ENCODE peak calls at places on chromosomes 16 and 17, in eight cellular contexts. One of them, this sample, is unnamed.

GRCh38 chr17:80082403-80083135 is 18.8 kb upstream of the GAA start:
- DNase-seq in EH: peak
- DNase-seq in NCI-H2081 treated with DMSO at 0.1 percent for 48 hours: peak
- DNase-seq in stimulated activated effector memory CD8-positive, alpha-beta T cell treated with anti-CD3 and anti-CD28 coated beads, Interleukin-12 subunit alpha, Interleukin-12 subunit beta, amount 100 ng/mL, for 72 hours: no peak
- DNase-seq in HS-5: no peak
- DNase-seq in neural crest cell: peak
- DNase-seq in fibroblast of gingiva: peak
- DNase-seq in stimulated activated CD8-positive, alpha-beta memory T cell treated with anti-CD3 and anti-CD28 coated beads, Interleukin-12 subunit alpha, Interleukin-12 subunit beta, amount 100 ng/mL, for 4 hours: peak
- DNase-seq in this sample: peak

GRCh38 chr16:477287-477686 is 50.2 kb upstream of the CAPN15 start:
- DNase-seq in EH: no peak
- DNase-seq in NCI-H2081 treated with DMSO at 0.1 percent for 48 hours: no peak
- DNase-seq in stimulated activated effector memory CD8-positive, alpha-beta T cell treated with anti-CD3 and anti-CD28 coated beads, Interleukin-12 subunit alpha, Interleukin-12 subunit beta, amount 100 ng/mL, for 72 hours: no peak
- DNase-seq in HS-5: no peak
- DNase-seq in neural crest cell: no peak
- DNase-seq in fibroblast of gingiva: no peak
- DNase-seq in stimulated activated CD8-positive, alpha-beta memory T cell treated with anti-CD3 and anti-CD28 coated beads, Interleukin-12 subunit alpha, Interleukin-12 subunit beta, amount 100 ng/mL, for 4 hours: no peak
- DNase-seq in this sample: no peak

GRCh38 chr17:60135951-60136666 is 13.7 kb upstream of the CA4 start:
- DNase-seq in EH: no peak
- DNase-seq in NCI-H2081 treated with DMSO at 0.1 percent for 48 hours: no peak
- DNase-seq in stimulated activated effector memory CD8-positive, alpha-beta T cell treated with anti-CD3 and anti-CD28 coated beads, Interleukin-12 subunit alpha, Interleukin-12 subunit beta, amount 100 ng/mL, for 72 hours: no peak
- DNase-seq in HS-5: no peak
- DNase-seq in neural crest cell: no peak
- DNase-seq in fibroblast of gingiva: no peak
- DNase-seq in stimulated activated CD8-positive, alpha-beta memory T cell treated with anti-CD3 and anti-CD28 coated beads, Interleukin-12 subunit alpha, Interleukin-12 subunit beta, amount 100 ng/mL, for 4 hours: no peak
- DNase-seq in this sample: no peak

GRCh38 chr17:12727076-12727750 is 61.5 kb downstream of the MYOCD start:
- DNase-seq in EH: peak
- DNase-seq in NCI-H2081 treated with DMSO at 0.1 percent for 48 hours: no peak
- DNase-seq in stimulated activated effector memory CD8-positive, alpha-beta T cell treated with anti-CD3 and anti-CD28 coated beads, Interleukin-12 subunit alpha, Interleukin-12 subunit beta, amount 100 ng/mL, for 72 hours: no peak
- DNase-seq in HS-5: no peak
- DNase-seq in neural crest cell: no peak
- DNase-seq in fibroblast of gingiva: peak
- DNase-seq in stimulated activated CD8-positive, alpha-beta memory T cell treated with anti-CD3 and anti-CD28 coated beads, Interleukin-12 subunit alpha, Interleukin-12 subunit beta, amount 100 ng/mL, for 4 hours: no peak
- DNase-seq in this sample: no peak

GRCh38 chr17:51029568-51030463 is 90.9 kb downstream of the SPAG9 start:
- DNase-seq in EH: peak
- DNase-seq in NCI-H2081 treated with DMSO at 0.1 percent for 48 hours: no peak
- DNase-seq in stimulated activated effector memory CD8-positive, alpha-beta T cell treated with anti-CD3 and anti-CD28 coated beads, Interleukin-12 subunit alpha, Interleukin-12 subunit beta, amount 100 ng/mL, for 72 hours: no peak
- DNase-seq in HS-5: no peak
- DNase-seq in neural crest cell: no peak
- DNase-seq in fibroblast of gingiva: peak
- DNase-seq in stimulated activated CD8-positive, alpha-beta memory T cell treated with anti-CD3 and anti-CD28 coated beads, Interleukin-12 subunit alpha, Interleukin-12 subunit beta, amount 100 ng/mL, for 4 hours: no peak
- DNase-seq in this sample: no peak

GRCh38 chr17:35152741-35153140 is 5.1 kb downstream of the UNC45B start:
- DNase-seq in EH: no peak
- DNase-seq in NCI-H2081 treated with DMSO at 0.1 percent for 48 hours: no peak
- DNase-seq in stimulated activated effector memory CD8-positive, alpha-beta T cell treated with anti-CD3 and anti-CD28 coated beads, Interleukin-12 subunit alpha, Interleukin-12 subunit beta, amount 100 ng/mL, for 72 hours: no peak
- DNase-seq in HS-5: no peak
- DNase-seq in neural crest cell: no peak
- DNase-seq in fibroblast of gingiva: no peak
- DNase-seq in stimulated activated CD8-positive, alpha-beta memory T cell treated with anti-CD3 and anti-CD28 coated beads, Interleukin-12 subunit alpha, Interleukin-12 subunit beta, amount 100 ng/mL, for 4 hours: no peak
- DNase-seq in this sample: no peak

GRCh38 chr16:30585022-30585399 is 486 bp downstream of the ZNF785 start:
- DNase-seq in EH: no peak
- DNase-seq in NCI-H2081 treated with DMSO at 0.1 percent for 48 hours: no peak
- DNase-seq in stimulated activated effector memory CD8-positive, alpha-beta T cell treated with anti-CD3 and anti-CD28 coated beads, Interleukin-12 subunit alpha, Interleukin-12 subunit beta, amount 100 ng/mL, for 72 hours: no peak
- DNase-seq in HS-5: no peak
- DNase-seq in neural crest cell: no peak
- DNase-seq in fibroblast of gingiva: no peak
- DNase-seq in stimulated activated CD8-positive, alpha-beta memory T cell treated with anti-CD3 and anti-CD28 coated beads, Interleukin-12 subunit alpha, Interleukin-12 subunit beta, amount 100 ng/mL, for 4 hours: no peak
- DNase-seq in this sample: no peak

GRCh38 chr17:80678621-80679020 is 134.0 kb downstream of the RPTOR start:
- DNase-seq in EH: peak
- DNase-seq in NCI-H2081 treated with DMSO at 0.1 percent for 48 hours: no peak
- DNase-seq in stimulated activated effector memory CD8-positive, alpha-beta T cell treated with anti-CD3 and anti-CD28 coated beads, Interleukin-12 subunit alpha, Interleukin-12 subunit beta, amount 100 ng/mL, for 72 hours: no peak
- DNase-seq in HS-5: peak
- DNase-seq in neural crest cell: peak
- DNase-seq in fibroblast of gingiva: peak
- DNase-seq in stimulated activated CD8-positive, alpha-beta memory T cell treated with anti-CD3 and anti-CD28 coated beads, Interleukin-12 subunit alpha, Interleukin-12 subunit beta, amount 100 ng/mL, for 4 hours: no peak
- DNase-seq in this sample: no peak

GRCh38 chr17:62744259-62744658 is 63.9 kb downstream of the MARCHF10 start:
- DNase-seq in EH: no peak
- DNase-seq in NCI-H2081 treated with DMSO at 0.1 percent for 48 hours: no peak
- DNase-seq in stimulated activated effector memory CD8-positive, alpha-beta T cell treated with anti-CD3 and anti-CD28 coated beads, Interleukin-12 subunit alpha, Interleukin-12 subunit beta, amount 100 ng/mL, for 72 hours: no peak
- DNase-seq in HS-5: no peak
- DNase-seq in neural crest cell: no peak
- DNase-seq in fibroblast of gingiva: no peak
- DNase-seq in stimulated activated CD8-positive, alpha-beta memory T cell treated with anti-CD3 and anti-CD28 coated beads, Interleukin-12 subunit alpha, Interleukin-12 subunit beta, amount 100 ng/mL, for 4 hours: no peak
- DNase-seq in this sample: no peak

GRCh38 chr17:78381601-78382168 is 3.2 kb downstream of the PGS1 start:
- DNase-seq in EH: peak
- DNase-seq in NCI-H2081 treated with DMSO at 0.1 percent for 48 hours: no peak
- DNase-seq in stimulated activated effector memory CD8-positive, alpha-beta T cell treated with anti-CD3 and anti-CD28 coated beads, Interleukin-12 subunit alpha, Interleukin-12 subunit beta, amount 100 ng/mL, for 72 hours: no peak
- DNase-seq in HS-5: no peak
- DNase-seq in neural crest cell: no peak
- DNase-seq in fibroblast of gingiva: no peak
- DNase-seq in stimulated activated CD8-positive, alpha-beta memory T cell treated with anti-CD3 and anti-CD28 coated beads, Interleukin-12 subunit alpha, Interleukin-12 subunit beta, amount 100 ng/mL, for 4 hours: no peak
- DNase-seq in this sample: no peak

GRCh38 chr17:63702223-63702577 is 2.3 kb upstream of the LIMD2 start:
- DNase-seq in EH: no peak
- DNase-seq in NCI-H2081 treated with DMSO at 0.1 percent for 48 hours: no peak
- DNase-seq in stimulated activated effector memory CD8-positive, alpha-beta T cell treated with anti-CD3 and anti-CD28 coated beads, Interleukin-12 subunit alpha, Interleukin-12 subunit beta, amount 100 ng/mL, for 72 hours: peak
- DNase-seq in HS-5: no peak
- DNase-seq in neural crest cell: no peak
- DNase-seq in fibroblast of gingiva: no peak
- DNase-seq in stimulated activated CD8-positive, alpha-beta memory T cell treated with anti-CD3 and anti-CD28 coated beads, Interleukin-12 subunit alpha, Interleukin-12 subunit beta, amount 100 ng/mL, for 4 hours: peak
- DNase-seq in this sample: peak

GRCh38 chr17:76134911-76135809 is 5.9 kb downstream of the FOXJ1 start:
- DNase-seq in EH: no peak
- DNase-seq in NCI-H2081 treated with DMSO at 0.1 percent for 48 hours: no peak
- DNase-seq in stimulated activated effector memory CD8-positive, alpha-beta T cell treated with anti-CD3 and anti-CD28 coated beads, Interleukin-12 subunit alpha, Interleukin-12 subunit beta, amount 100 ng/mL, for 72 hours: no peak
- DNase-seq in HS-5: no peak
- DNase-seq in neural crest cell: no peak
- DNase-seq in fibroblast of gingiva: no peak
- DNase-seq in stimulated activated CD8-positive, alpha-beta memory T cell treated with anti-CD3 and anti-CD28 coated beads, Interleukin-12 subunit alpha, Interleukin-12 subunit beta, amount 100 ng/mL, for 4 hours: no peak
- DNase-seq in this sample: no peak

GRCh38 chr17:74972107-74972972 is at the start of gene HID1:
- DNase-seq in EH: peak
- DNase-seq in NCI-H2081 treated with DMSO at 0.1 percent for 48 hours: no peak
- DNase-seq in stimulated activated effector memory CD8-positive, alpha-beta T cell treated with anti-CD3 and anti-CD28 coated beads, Interleukin-12 subunit alpha, Interleukin-12 subunit beta, amount 100 ng/mL, for 72 hours: peak
- DNase-seq in HS-5: no peak
- DNase-seq in neural crest cell: peak
- DNase-seq in fibroblast of gingiva: no peak
- DNase-seq in stimulated activated CD8-positive, alpha-beta memory T cell treated with anti-CD3 and anti-CD28 coated beads, Interleukin-12 subunit alpha, Interleukin-12 subunit beta, amount 100 ng/mL, for 4 hours: peak
- DNase-seq in this sample: peak

GRCh38 chr16:48617711-48618148 is 7.8 kb upstream of the N4BP1 start:
- DNase-seq in EH: peak
- DNase-seq in NCI-H2081 treated with DMSO at 0.1 percent for 48 hours: peak
- DNase-seq in stimulated activated effector memory CD8-positive, alpha-beta T cell treated with anti-CD3 and anti-CD28 coated beads, Interleukin-12 subunit alpha, Interleukin-12 subunit beta, amount 100 ng/mL, for 72 hours: no peak
- DNase-seq in HS-5: no peak
- DNase-seq in neural crest cell: no peak
- DNase-seq in fibroblast of gingiva: peak
- DNase-seq in stimulated activated CD8-positive, alpha-beta memory T cell treated with anti-CD3 and anti-CD28 coated beads, Interleukin-12 subunit alpha, Interleukin-12 subunit beta, amount 100 ng/mL, for 4 hours: no peak
- DNase-seq in this sample: no peak

GRCh38 chr16:24989417-24989978 is 25.7 kb downstream of the ARHGAP17 start:
- DNase-seq in EH: peak
- DNase-seq in NCI-H2081 treated with DMSO at 0.1 percent for 48 hours: no peak
- DNase-seq in stimulated activated effector memory CD8-positive, alpha-beta T cell treated with anti-CD3 and anti-CD28 coated beads, Interleukin-12 subunit alpha, Interleukin-12 subunit beta, amount 100 ng/mL, for 72 hours: no peak
- DNase-seq in HS-5: no peak
- DNase-seq in neural crest cell: no peak
- DNase-seq in fibroblast of gingiva: no peak
- DNase-seq in stimulated activated CD8-positive, alpha-beta memory T cell treated with anti-CD3 and anti-CD28 coated beads, Interleukin-12 subunit alpha, Interleukin-12 subunit beta, amount 100 ng/mL, for 4 hours: no peak
- DNase-seq in this sample: no peak

GRCh38 chr17:4583796-4584124 is 569 bp upstream of the SMTNL2 start:
- DNase-seq in EH: peak
- DNase-seq in NCI-H2081 treated with DMSO at 0.1 percent for 48 hours: no peak
- DNase-seq in stimulated activated effector memory CD8-positive, alpha-beta T cell treated with anti-CD3 and anti-CD28 coated beads, Interleukin-12 subunit alpha, Interleukin-12 subunit beta, amount 100 ng/mL, for 72 hours: no peak
- DNase-seq in HS-5: no peak
- DNase-seq in neural crest cell: peak
- DNase-seq in fibroblast of gingiva: no peak
- DNase-seq in stimulated activated CD8-positive, alpha-beta memory T cell treated with anti-CD3 and anti-CD28 coated beads, Interleukin-12 subunit alpha, Interleukin-12 subunit beta, amount 100 ng/mL, for 4 hours: no peak
- DNase-seq in this sample: no peak

GRCh38 chr16:11390573-11391495 is 45.6 kb downstream of the RMI2 start:
- DNase-seq in EH: peak
- DNase-seq in NCI-H2081 treated with DMSO at 0.1 percent for 48 hours: peak
- DNase-seq in stimulated activated effector memory CD8-positive, alpha-beta T cell treated with anti-CD3 and anti-CD28 coated beads, Interleukin-12 subunit alpha, Interleukin-12 subunit beta, amount 100 ng/mL, for 72 hours: no peak
- DNase-seq in HS-5: no peak
- DNase-seq in neural crest cell: no peak
- DNase-seq in fibroblast of gingiva: no peak
- DNase-seq in stimulated activated CD8-positive, alpha-beta memory T cell treated with anti-CD3 and anti-CD28 coated beads, Interleukin-12 subunit alpha, Interleukin-12 subunit beta, amount 100 ng/mL, for 4 hours: no peak
- DNase-seq in this sample: no peak

GRCh38 chr16:68776821-68777485 is 39.9 kb downstream of the CDH1 start:
- DNase-seq in EH: no peak
- DNase-seq in NCI-H2081 treated with DMSO at 0.1 percent for 48 hours: no peak
- DNase-seq in stimulated activated effector memory CD8-positive, alpha-beta T cell treated with anti-CD3 and anti-CD28 coated beads, Interleukin-12 subunit alpha, Interleukin-12 subunit beta, amount 100 ng/mL, for 72 hours: no peak
- DNase-seq in HS-5: no peak
- DNase-seq in neural crest cell: no peak
- DNase-seq in fibroblast of gingiva: no peak
- DNase-seq in stimulated activated CD8-positive, alpha-beta memory T cell treated with anti-CD3 and anti-CD28 coated beads, Interleukin-12 subunit alpha, Interleukin-12 subunit beta, amount 100 ng/mL, for 4 hours: no peak
- DNase-seq in this sample: peak

GRCh38 chr16:27700596-27700995 is 150.7 kb downstream of the KATNIP start:
- DNase-seq in EH: no peak
- DNase-seq in NCI-H2081 treated with DMSO at 0.1 percent for 48 hours: no peak
- DNase-seq in stimulated activated effector memory CD8-positive, alpha-beta T cell treated with anti-CD3 and anti-CD28 coated beads, Interleukin-12 subunit alpha, Interleukin-12 subunit beta, amount 100 ng/mL, for 72 hours: no peak
- DNase-seq in HS-5: no peak
- DNase-seq in neural crest cell: no peak
- DNase-seq in fibroblast of gingiva: no peak
- DNase-seq in stimulated activated CD8-positive, alpha-beta memory T cell treated with anti-CD3 and anti-CD28 coated beads, Interleukin-12 subunit alpha, Interleukin-12 subunit beta, amount 100 ng/mL, for 4 hours: no peak
- DNase-seq in this sample: no peak

GRCh38 chr16:71513302-71513701 is 12.9 kb upstream of the CHST4 start:
- DNase-seq in EH: no peak
- DNase-seq in NCI-H2081 treated with DMSO at 0.1 percent for 48 hours: no peak
- DNase-seq in stimulated activated effector memory CD8-positive, alpha-beta T cell treated with anti-CD3 and anti-CD28 coated beads, Interleukin-12 subunit alpha, Interleukin-12 subunit beta, amount 100 ng/mL, for 72 hours: no peak
- DNase-seq in HS-5: no peak
- DNase-seq in neural crest cell: no peak
- DNase-seq in fibroblast of gingiva: no peak
- DNase-seq in stimulated activated CD8-positive, alpha-beta memory T cell treated with anti-CD3 and anti-CD28 coated beads, Interleukin-12 subunit alpha, Interleukin-12 subunit beta, amount 100 ng/mL, for 4 hours: no peak
- DNase-seq in this sample: no peak

GRCh38 chr17:73998246-73999220 is 204.9 kb upstream of the RPL38 start:
- DNase-seq in EH: no peak
- DNase-seq in NCI-H2081 treated with DMSO at 0.1 percent for 48 hours: peak
- DNase-seq in stimulated activated effector memory CD8-positive, alpha-beta T cell treated with anti-CD3 and anti-CD28 coated beads, Interleukin-12 subunit alpha, Interleukin-12 subunit beta, amount 100 ng/mL, for 72 hours: peak
- DNase-seq in HS-5: no peak
- DNase-seq in neural crest cell: peak
- DNase-seq in fibroblast of gingiva: no peak
- DNase-seq in stimulated activated CD8-positive, alpha-beta memory T cell treated with anti-CD3 and anti-CD28 coated beads, Interleukin-12 subunit alpha, Interleukin-12 subunit beta, amount 100 ng/mL, for 4 hours: peak
- DNase-seq in this sample: peak

GRCh38 chr17:4610656-4611055 is 26.3 kb downstream of the SMTNL2 start:
- DNase-seq in EH: no peak
- DNase-seq in NCI-H2081 treated with DMSO at 0.1 percent for 48 hours: no peak
- DNase-seq in stimulated activated effector memory CD8-positive, alpha-beta T cell treated with anti-CD3 and anti-CD28 coated beads, Interleukin-12 subunit alpha, Interleukin-12 subunit beta, amount 100 ng/mL, for 72 hours: no peak
- DNase-seq in HS-5: no peak
- DNase-seq in neural crest cell: no peak
- DNase-seq in fibroblast of gingiva: no peak
- DNase-seq in stimulated activated CD8-positive, alpha-beta memory T cell treated with anti-CD3 and anti-CD28 coated beads, Interleukin-12 subunit alpha, Interleukin-12 subunit beta, amount 100 ng/mL, for 4 hours: no peak
- DNase-seq in this sample: no peak

GRCh38 chr16:82630219-82630618 is 3.5 kb downstream of the CDH13 start:
- DNase-seq in EH: peak
- DNase-seq in NCI-H2081 treated with DMSO at 0.1 percent for 48 hours: no peak
- DNase-seq in stimulated activated effector memory CD8-positive, alpha-beta T cell treated with anti-CD3 and anti-CD28 coated beads, Interleukin-12 subunit alpha, Interleukin-12 subunit beta, amount 100 ng/mL, for 72 hours: no peak
- DNase-seq in HS-5: no peak
- DNase-seq in neural crest cell: no peak
- DNase-seq in fibroblast of gingiva: no peak
- DNase-seq in stimulated activated CD8-positive, alpha-beta memory T cell treated with anti-CD3 and anti-CD28 coated beads, Interleukin-12 subunit alpha, Interleukin-12 subunit beta, amount 100 ng/mL, for 4 hours: no peak
- DNase-seq in this sample: no peak

GRCh38 chr16:63038563-63039131 is 1002.4 kb upstream of the CDH8 start:
- DNase-seq in EH: no peak
- DNase-seq in NCI-H2081 treated with DMSO at 0.1 percent for 48 hours: no peak
- DNase-seq in stimulated activated effector memory CD8-positive, alpha-beta T cell treated with anti-CD3 and anti-CD28 coated beads, Interleukin-12 subunit alpha, Interleukin-12 subunit beta, amount 100 ng/mL, for 72 hours: no peak
- DNase-seq in HS-5: no peak
- DNase-seq in neural crest cell: no peak
- DNase-seq in fibroblast of gingiva: no peak
- DNase-seq in stimulated activated CD8-positive, alpha-beta memory T cell treated with anti-CD3 and anti-CD28 coated beads, Interleukin-12 subunit alpha, Interleukin-12 subunit beta, amount 100 ng/mL, for 4 hours: no peak
- DNase-seq in this sample: no peak

GRCh38 chr17:46851029-46851741 is at the start of gene WNT9B:
- DNase-seq in EH: peak
- DNase-seq in NCI-H2081 treated with DMSO at 0.1 percent for 48 hours: peak
- DNase-seq in stimulated activated effector memory CD8-positive, alpha-beta T cell treated with anti-CD3 and anti-CD28 coated beads, Interleukin-12 subunit alpha, Interleukin-12 subunit beta, amount 100 ng/mL, for 72 hours: no peak
- DNase-seq in HS-5: no peak
- DNase-seq in neural crest cell: no peak
- DNase-seq in fibroblast of gingiva: no peak
- DNase-seq in stimulated activated CD8-positive, alpha-beta memory T cell treated with anti-CD3 and anti-CD28 coated beads, Interleukin-12 subunit alpha, Interleukin-12 subunit beta, amount 100 ng/mL, for 4 hours: no peak
- DNase-seq in this sample: no peak

GRCh38 chr17:50265212-50265611 is 9.1 kb upstream of the TMEM92 start:
- DNase-seq in EH: no peak
- DNase-seq in NCI-H2081 treated with DMSO at 0.1 percent for 48 hours: no peak
- DNase-seq in stimulated activated effector memory CD8-positive, alpha-beta T cell treated with anti-CD3 and anti-CD28 coated beads, Interleukin-12 subunit alpha, Interleukin-12 subunit beta, amount 100 ng/mL, for 72 hours: no peak
- DNase-seq in HS-5: no peak
- DNase-seq in neural crest cell: no peak
- DNase-seq in fibroblast of gingiva: no peak
- DNase-seq in stimulated activated CD8-positive, alpha-beta memory T cell treated with anti-CD3 and anti-CD28 coated beads, Interleukin-12 subunit alpha, Interleukin-12 subunit beta, amount 100 ng/mL, for 4 hours: no peak
- DNase-seq in this sample: no peak

GRCh38 chr16:82841108-82841507 is 214.3 kb downstream of the CDH13 start:
- DNase-seq in EH: no peak
- DNase-seq in NCI-H2081 treated with DMSO at 0.1 percent for 48 hours: no peak
- DNase-seq in stimulated activated effector memory CD8-positive, alpha-beta T cell treated with anti-CD3 and anti-CD28 coated beads, Interleukin-12 subunit alpha, Interleukin-12 subunit beta, amount 100 ng/mL, for 72 hours: no peak
- DNase-seq in HS-5: no peak
- DNase-seq in neural crest cell: no peak
- DNase-seq in fibroblast of gingiva: no peak
- DNase-seq in stimulated activated CD8-positive, alpha-beta memory T cell treated with anti-CD3 and anti-CD28 coated beads, Interleukin-12 subunit alpha, Interleukin-12 subunit beta, amount 100 ng/mL, for 4 hours: no peak
- DNase-seq in this sample: no peak

GRCh38 chr17:7992924-7993323 is 9.5 kb upstream of the GUCY2D start:
- DNase-seq in EH: no peak
- DNase-seq in NCI-H2081 treated with DMSO at 0.1 percent for 48 hours: no peak
- DNase-seq in stimulated activated effector memory CD8-positive, alpha-beta T cell treated with anti-CD3 and anti-CD28 coated beads, Interleukin-12 subunit alpha, Interleukin-12 subunit beta, amount 100 ng/mL, for 72 hours: no peak
- DNase-seq in HS-5: no peak
- DNase-seq in neural crest cell: no peak
- DNase-seq in fibroblast of gingiva: no peak
- DNase-seq in stimulated activated CD8-positive, alpha-beta memory T cell treated with anti-CD3 and anti-CD28 coated beads, Interleukin-12 subunit alpha, Interleukin-12 subunit beta, amount 100 ng/mL, for 4 hours: no peak
- DNase-seq in this sample: no peak

GRCh38 chr16:69566437-69567030 is 768 bp downstream of the NFAT5 start:
- DNase-seq in EH: peak
- DNase-seq in NCI-H2081 treated with DMSO at 0.1 percent for 48 hours: no peak
- DNase-seq in stimulated activated effector memory CD8-positive, alpha-beta T cell treated with anti-CD3 and anti-CD28 coated beads, Interleukin-12 subunit alpha, Interleukin-12 subunit beta, amount 100 ng/mL, for 72 hours: no peak
- DNase-seq in HS-5: peak
- DNase-seq in neural crest cell: peak
- DNase-seq in fibroblast of gingiva: peak
- DNase-seq in stimulated activated CD8-positive, alpha-beta memory T cell treated with anti-CD3 and anti-CD28 coated beads, Interleukin-12 subunit alpha, Interleukin-12 subunit beta, amount 100 ng/mL, for 4 hours: no peak
- DNase-seq in this sample: no peak

GRCh38 chr16:68469728-68470460 is 21.6 kb upstream of the SMPD3 start:
- DNase-seq in EH: no peak
- DNase-seq in NCI-H2081 treated with DMSO at 0.1 percent for 48 hours: no peak
- DNase-seq in stimulated activated effector memory CD8-positive, alpha-beta T cell treated with anti-CD3 and anti-CD28 coated beads, Interleukin-12 subunit alpha, Interleukin-12 subunit beta, amount 100 ng/mL, for 72 hours: no peak
- DNase-seq in HS-5: no peak
- DNase-seq in neural crest cell: no peak
- DNase-seq in fibroblast of gingiva: no peak
- DNase-seq in stimulated activated CD8-positive, alpha-beta memory T cell treated with anti-CD3 and anti-CD28 coated beads, Interleukin-12 subunit alpha, Interleukin-12 subunit beta, amount 100 ng/mL, for 4 hours: no peak
- DNase-seq in this sample: no peak

GRCh38 chr17:7177210-7177953 is 1.8 kb downstream of the ASGR1 start:
- DNase-seq in EH: peak
- DNase-seq in NCI-H2081 treated with DMSO at 0.1 percent for 48 hours: no peak
- DNase-seq in stimulated activated effector memory CD8-positive, alpha-beta T cell treated with anti-CD3 and anti-CD28 coated beads, Interleukin-12 subunit alpha, Interleukin-12 subunit beta, amount 100 ng/mL, for 72 hours: peak
- DNase-seq in HS-5: no peak
- DNase-seq in neural crest cell: peak
- DNase-seq in fibroblast of gingiva: peak
- DNase-seq in stimulated activated CD8-positive, alpha-beta memory T cell treated with anti-CD3 and anti-CD28 coated beads, Interleukin-12 subunit alpha, Interleukin-12 subunit beta, amount 100 ng/mL, for 4 hours: peak
- DNase-seq in this sample: peak

GRCh38 chr16:11032922-11033291 is 88.5 kb downstream of the CLEC16A start:
- DNase-seq in EH: peak
- DNase-seq in NCI-H2081 treated with DMSO at 0.1 percent for 48 hours: no peak
- DNase-seq in stimulated activated effector memory CD8-positive, alpha-beta T cell treated with anti-CD3 and anti-CD28 coated beads, Interleukin-12 subunit alpha, Interleukin-12 subunit beta, amount 100 ng/mL, for 72 hours: no peak
- DNase-seq in HS-5: no peak
- DNase-seq in neural crest cell: no peak
- DNase-seq in fibroblast of gingiva: peak
- DNase-seq in stimulated activated CD8-positive, alpha-beta memory T cell treated with anti-CD3 and anti-CD28 coated beads, Interleukin-12 subunit alpha, Interleukin-12 subunit beta, amount 100 ng/mL, for 4 hours: no peak
- DNase-seq in this sample: no peak

GRCh38 chr16:84013787-84014569 is 28.6 kb downstream of the SLC38A8 start:
- DNase-seq in EH: peak
- DNase-seq in NCI-H2081 treated with DMSO at 0.1 percent for 48 hours: no peak
- DNase-seq in stimulated activated effector memory CD8-positive, alpha-beta T cell treated with anti-CD3 and anti-CD28 coated beads, Interleukin-12 subunit alpha, Interleukin-12 subunit beta, amount 100 ng/mL, for 72 hours: peak
- DNase-seq in HS-5: peak
- DNase-seq in neural crest cell: peak
- DNase-seq in fibroblast of gingiva: no peak
- DNase-seq in stimulated activated CD8-positive, alpha-beta memory T cell treated with anti-CD3 and anti-CD28 coated beads, Interleukin-12 subunit alpha, Interleukin-12 subunit beta, amount 100 ng/mL, for 4 hours: no peak
- DNase-seq in this sample: peak

This sample was measured in GM19239.